ENCODE peak calls at places on chromosomes 3 and 15, in four cellular contexts. Q, R, H and S are unnamed samples.

GRCh38 chr15:80849308-80849707 is 70.1 kb downstream of the CEMIP start:
- DNase-seq in Q (no peak), R (peak; percentile 66), H (peak; percentile 87), S (no peak)

GRCh38 chr3:14142567-14143270 is 17.9 kb downstream of the TMEM43 start:
- DNase-seq in Q (no peak), R (no peak), H (no peak), S (peak; percentile 41)

GRCh38 chr15:47603026-47603425 is 114.3 kb upstream of the SEMA6D start:
- DNase-seq in Q (no peak), R (no peak), H (peak; percentile 35), S (no peak)

GRCh38 chr3:113745273-113746068 is 578 bp downstream of the NAA50 start:
- DNase-seq in Q (peak; percentile 85), R (peak; percentile 65), H (peak; percentile 78), S (peak; percentile 71)

GRCh38 chr15:47548189-47548588 is 169.1 kb upstream of the SEMA6D start:
- DNase-seq in Q (no peak), R (no peak), H (no peak), S (no peak)

GRCh38 chr3:4740397-4741105 is 238.7 kb upstream of the BHLHE40 start:
- DNase-seq in Q (no peak), R (no peak), H (no peak), S (no peak)

GRCh38 chr15:74431645-74432044 is 2.1 kb downstream of the SEMA7A start:
- DNase-seq in Q (no peak), R (no peak), H (no peak), S (no peak)

GRCh38 chr3:156024904-156025303 is 95.5 kb upstream of the KCNAB1 start:
- DNase-seq in Q (no peak), R (no peak), H (peak; percentile 31), S (no peak)

GRCh38 chr15:42226648-42227047 is 18.5 kb upstream of the VPS39 start:
- DNase-seq in Q (no peak), R (no peak), H (no peak), S (no peak)

GRCh38 chr3:64048631-64049061 is 25.4 kb upstream of the PSMD6 start:
- DNase-seq in Q (no peak), R (no peak), H (no peak), S (no peak)

GRCh38 chr3:35849963-35850362 is 210.6 kb downstream of the ARPP21 start:
- DNase-seq in Q (no peak), R (no peak), H (no peak), S (no peak)

GRCh38 chr15:81225161-81225671 is 28.5 kb downstream of the IL16 start:
- DNase-seq in Q (no peak), R (no peak), H (no peak), S (no peak)

GRCh38 chr15:59439571-59439970 is 1.6 kb downstream of the FAM81A start:
- DNase-seq in Q (no peak), R (no peak), H (no peak), S (no peak)

GRCh38 chr15:78255421-78256043 is 8.8 kb upstream of the DNAJA4 start:
- DNase-seq in Q (no peak), R (no peak), H (no peak), S (no peak)

GRCh38 chr15:34335176-34335575 is 2.4 kb downstream of the SLC12A6 start:
- DNase-seq in Q (no peak), R (no peak), H (no peak), S (no peak)

GRCh38 chr15:67114846-67115521 is 49.6 kb downstream of the SMAD3 start:
- DNase-seq in Q (peak; percentile 8), R (no peak), H (no peak), S (no peak)

GRCh38 chr3:107988464-107989156 is 102.2 kb downstream of the CD47 start:
- DNase-seq in Q (no peak), R (no peak), H (no peak), S (no peak)

GRCh38 chr3:82194870-82195269 is 433.4 kb upstream of the GBE1 start:
- DNase-seq in Q (no peak), R (no peak), H (no peak), S (no peak)

GRCh38 chr3:159418571-159419526 is 569.8 kb upstream of the IL12A start:
- DNase-seq in Q (no peak), R (peak; percentile 8), H (peak; percentile 21), S (no peak)

GRCh38 chr15:23372284-23372683 is 17.7 kb downstream of the GOLGA8S start:
- DNase-seq in Q (no peak), R (no peak), H (no peak), S (no peak)

GRCh38 chr15:95911570-95912279 is 418.8 kb upstream of the NR2F2 start:
- DNase-seq in Q (no peak), R (no peak), H (no peak), S (no peak)

GRCh38 chr15:71526061-71526460 is 284.3 kb upstream of the NR2E3 start:
- DNase-seq in Q (no peak), R (peak; percentile 7), H (peak; percentile 39), S (no peak)

GRCh38 chr3:150149651-150150051 is 179.0 kb upstream of the PFN2 start:
- DNase-seq in Q (no peak), R (peak; percentile 61), H (peak; percentile 36), S (no peak)

GRCh38 chr15:79527821-79528220 is 95.7 kb downstream of the MINAR1 start:
- DNase-seq in Q (no peak), R (no peak), H (no peak), S (no peak)

GRCh38 chr3:134622803-134623365 is 27.9 kb downstream of the KY start:
- DNase-seq in Q (no peak), R (no peak), H (no peak), S (no peak)

GRCh38 chr3:135784557-135784956 is 181.0 kb upstream of the PPP2R3A start:
- DNase-seq in Q (no peak), R (no peak), H (no peak), S (no peak)

GRCh38 chr3:48966876-48967361 is 23.1 kb upstream of the P4HTM start:
- DNase-seq in Q (no peak), R (no peak), H (no peak), S (no peak)

GRCh38 chr3:129038121-129038855 is 22.3 kb upstream of the GP9 start:
- DNase-seq in Q (no peak), R (no peak), H (no peak), S (no peak)

GRCh38 chr3:5438011-5438355 is 250.5 kb downstream of the EDEM1 start:
- DNase-seq in Q (no peak), R (no peak), H (no peak), S (no peak)